ENCODE peak calls at places on chromosomes 16 and 17, in ten cellular contexts. Q is stomach, U is tibial nerve, P is ovary, A is transverse colon, Y is GM12878, T is K562, K is A549, E is H1, S is SK-N-SH. Z is an unnamed sample.

GRCh38 chr17:1197379-1197778 is 17.6 kb upstream of the ABR start:
- DNase-seq in A (no peak), P (no peak), S (no peak), Q (no peak), Y (no peak), K (no peak), T (no peak), U (peak; percentile 76), E (no peak), Z (peak; percentile 83)

GRCh38 chr17:7393613-7394451 is 493 bp downstream of the PLSCR3 start:
- DNase-seq in U (no peak), T (no peak), P (peak; percentile 44), E (peak; percentile 78), Q (peak; percentile 33), Y (no peak), S (peak; percentile 74), A (peak; percentile 51), K (no peak), Z (peak; percentile 76)

GRCh38 chr17:40056379-40057005 is 2.3 kb upstream of the MED24 start:
- DNase-seq in T (no peak), K (no peak), S (no peak), Q (no peak), U (no peak), A (no peak), Y (no peak), E (no peak), P (no peak), Z (no peak)

GRCh38 chr17:1590031-1590746 is 27.6 kb upstream of the PITPNA start:
- DNase-seq in S (no peak), P (no peak), E (no peak), Q (peak; percentile 79), T (peak; percentile 49), K (peak; percentile 90), U (peak; percentile 40), A (peak; percentile 71), Y (no peak), Z (no peak)

GRCh38 chr17:42188749-42189650 is 3.7 kb upstream of the HCRT start:
- DNase-seq in A (no peak), K (no peak), P (no peak), U (no peak), T (no peak), E (no peak), Y (no peak), S (peak; percentile 1), Q (no peak), Z (no peak)

GRCh38 chr16:88448461-88449266 is 4.4 kb upstream of the ZFPM1 start:
- DNase-seq in U (no peak), K (no peak), Q (no peak), Y (no peak), E (no peak), P (no peak), A (no peak), S (peak; percentile 81), T (no peak), Z (no peak)

GRCh38 chr16:16778322-16778721 is 399.4 kb downstream of the NPIPA7 start:
- DNase-seq in Q (no peak), U (no peak), A (no peak), P (no peak), E (no peak), K (no peak), T (no peak), Y (no peak), S (no peak), Z (no peak)

GRCh38 chr17:17886747-17887146 is 50.0 kb upstream of the SREBF1 start:
- DNase-seq in Q (no peak), K (no peak), S (no peak), E (no peak), P (no peak), Y (no peak), T (no peak), A (no peak), U (no peak), Z (peak; percentile 75)

GRCh38 chr17:6753006-6753445 is 2.8 kb upstream of the XAF1 start:
- DNase-seq in T (no peak), S (no peak), Y (no peak), A (peak; percentile 31), K (no peak), Q (no peak), P (peak; percentile 66), E (no peak), U (peak; percentile 33), Z (peak; percentile 80)

GRCh38 chr17:79800325-79801155 is 3.7 kb upstream of the CBX8 start:
- DNase-seq in A (peak; percentile 63), P (no peak), E (peak; percentile 87), S (peak; percentile 45), T (no peak), Q (no peak), U (no peak), Y (no peak), K (no peak), Z (no peak)

GRCh38 chr16:67541391-67542263 is 13.0 kb downstream of the RIPOR1 start:
- DNase-seq in A (peak; percentile 5), S (no peak), Q (no peak), U (no peak), T (no peak), K (peak; percentile 58), E (no peak), Y (no peak), P (peak; percentile 26), Z (no peak)

DNA sequence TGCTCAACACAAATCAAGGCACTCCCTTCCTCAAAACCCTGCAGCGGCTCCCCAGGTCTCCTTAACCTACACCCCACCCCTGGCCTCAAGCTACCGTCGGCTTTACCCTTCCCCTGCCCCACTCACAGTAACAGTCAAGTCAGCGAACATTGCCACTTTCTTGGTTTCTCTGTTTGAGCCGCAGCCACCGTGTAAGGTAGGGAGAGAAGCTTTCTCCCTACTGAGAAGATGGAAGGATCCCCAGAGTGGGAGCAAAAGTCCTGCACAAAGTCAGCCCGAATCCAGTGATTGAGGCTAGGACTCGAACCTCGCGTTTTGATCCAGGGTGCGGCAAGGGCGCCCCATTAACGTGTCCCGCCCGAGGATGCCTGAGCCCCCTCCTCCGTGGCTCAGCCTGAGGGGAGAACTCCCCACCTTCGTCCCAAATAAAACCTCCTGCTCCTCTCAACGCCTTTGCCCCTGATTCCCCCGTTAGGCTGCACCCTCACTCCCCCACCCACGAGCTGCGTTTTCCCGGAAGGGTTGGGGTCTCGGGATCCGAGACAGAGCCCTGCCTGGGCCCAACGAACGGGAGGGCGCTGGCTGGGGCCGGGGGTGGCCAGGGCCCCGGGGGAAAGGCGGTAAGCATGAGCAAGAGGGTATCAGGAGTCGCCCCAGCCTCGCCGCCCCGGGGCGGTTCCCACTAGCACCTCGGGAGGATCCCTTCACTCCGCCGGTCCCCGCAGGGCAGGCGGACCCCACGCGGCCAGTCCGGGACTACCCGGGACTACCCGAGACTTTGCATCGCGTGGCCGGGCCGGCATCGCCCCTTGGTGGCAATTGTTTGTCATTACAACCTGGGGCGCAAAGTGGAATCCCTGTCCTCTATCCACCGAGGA is 9.9 kb upstream of the NAGS start:
- DNase-seq in T (peak; percentile 91), P (peak; percentile 50), U (peak; percentile 40), K (peak; percentile 71), A (peak; percentile 60), E (peak; percentile 92), Q (peak; percentile 72), Y (no peak), S (peak; percentile 91), Z (peak; percentile 83)
- TF ChIP-seq EP300 in T (no peak), P (no peak), U (no peak), K (no peak), A (no peak), E (no peak), Q (no peak), Y (no peak), S (no peak), Z (no peak)

GRCh38 chr16:24939738-24940137 is 75.4 kb downstream of the ARHGAP17 start:
- DNase-seq in K (no peak), A (no peak), Q (no peak), U (no peak), T (no peak), P (no peak), S (no peak), Y (no peak), E (no peak), Z (no peak)

GRCh38 chr16:24935336-24935735 is 79.8 kb downstream of the ARHGAP17 start:
- DNase-seq in A (no peak), Y (no peak), K (no peak), P (no peak), E (no peak), T (no peak), S (no peak), U (no peak), Q (no peak), Z (no peak)

GRCh38 chr16:24931091-24931490 is 84.1 kb downstream of the ARHGAP17 start:
- DNase-seq in K (no peak), E (no peak), Q (no peak), A (no peak), P (no peak), U (no peak), T (no peak), S (no peak), Y (no peak), Z (no peak)

GRCh38 chr16:24939224-24939623 is 75.9 kb downstream of the ARHGAP17 start:
- DNase-seq in Q (no peak), E (no peak), K (no peak), U (no peak), Y (no peak), S (no peak), A (no peak), T (no peak), P (no peak), Z (no peak)

DNA sequence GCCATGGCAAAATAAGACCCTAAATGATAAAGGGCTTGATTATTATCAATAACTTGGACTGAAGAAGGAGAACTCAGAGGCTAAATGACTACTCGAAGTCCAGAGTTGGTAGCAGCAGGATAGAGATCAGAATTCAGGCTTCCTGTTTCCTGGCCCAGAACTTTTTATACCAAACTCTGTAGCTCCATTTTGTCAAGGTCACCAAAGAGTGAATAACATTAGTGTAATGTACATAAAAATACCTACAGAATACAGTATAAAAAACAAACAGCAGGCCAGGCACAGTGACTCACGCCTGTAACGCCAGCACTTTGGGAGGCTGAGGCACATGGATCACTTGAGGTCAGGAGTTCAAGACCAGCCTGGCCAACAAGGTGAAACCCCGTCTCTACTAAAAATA is 79.0 kb downstream of the ARHGAP17 start:
- DNase-seq in Q (no peak), K (no peak), P (no peak), E (no peak), S (no peak), U (no peak), A (no peak), Y (no peak), T (no peak), Z (no peak)
- H3K4me1 ChIP-seq in Q (no peaks in the 10 kb centered on the region), K (no peaks in the 10 kb centered on the region), P (no peaks in the 10 kb centered on the region), E (no peaks in the 10 kb centered on the region), S (no peaks in the 10 kb centered on the region), U (no peaks in the 10 kb centered on the region), A (no peaks in the 10 kb centered on the region), Y (no peaks in the 10 kb centered on the region), T (no peaks in the 10 kb centered on the region), Z (peaks cover 4% of the 10 kb centered on the region)

DNA sequence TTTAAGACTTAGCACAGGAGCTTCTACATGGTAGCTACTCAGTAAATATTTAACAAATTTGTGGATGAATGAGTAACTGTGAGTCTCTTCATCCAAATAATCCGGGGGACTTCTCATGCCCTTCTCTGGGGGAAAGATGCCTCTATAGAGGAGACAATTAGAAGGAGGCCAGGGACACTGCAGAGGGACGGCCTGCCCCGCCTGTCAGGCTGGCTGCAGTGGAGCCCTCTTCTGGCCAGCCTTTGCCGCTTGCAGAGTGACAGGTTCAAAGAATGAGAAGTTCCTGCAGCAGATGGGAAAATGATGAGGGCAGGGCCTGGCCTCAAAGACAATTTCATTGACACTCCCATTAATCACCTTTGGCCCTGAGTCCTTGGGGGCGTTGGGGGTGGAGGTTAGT is 339.1 kb downstream of the MAF start:
- DNase-seq in P (no peak), U (no peak), Y (no peak), A (peak; percentile 52), S (peak; percentile 28), E (peak; percentile 71), K (peak; percentile 22), T (peak; percentile 29), Q (peak; percentile 53), Z (no peak)
- TF ChIP-seq CTCF in P (no peak), U (peak; percentile 53), Y (peak; percentile 43), A (peak; percentile 35), S (no peak), E (peak; percentile 85), K (no peak), T (peak; percentile 78), Q (peak; percentile 43), Z (no peak)

GRCh38 chr16:26598989-26599785 is 467.5 kb upstream of the C16orf82 start:
- DNase-seq in S (no peak), U (no peak), E (no peak), P (no peak), T (no peak), Y (no peak), K (no peak), A (no peak), Q (no peak), Z (no peak)
- TF ChIP-seq EP300 in S (no peak), U (no peak), E (no peak), P (no peak), T (no peak), Y (no peak), K (no peak), A (no peak), Q (no peak), Z (no peak)